ENCODE peak calls at places on chromosomes 7 and 10, in ten cellular contexts. M, F, Q, U, J, B, C, H, Z and T are unnamed samples.

GRCh38 chr7:5408777-5409176 is 14.9 kb downstream of the TNRC18 start:
- DNase-seq in U (no peak), C (no peak), F (peak), J (peak), M (no peak), B (no peak), H (no peak), Q (no peak), Z (peak), T (no peak)

GRCh38 chr10:71391701-71392100 is 5.0 kb upstream of the CDH23 start:
- DNase-seq in H (no peak), B (no peak), C (no peak), Z (no peak), U (no peak), J (no peak), M (no peak), F (no peak), Q (no peak), T (no peak)

GRCh38 chr7:132518102-132518838 is 58.0 kb downstream of the PLXNA4 start:
- DNase-seq in Z (no peak), B (no peak), H (no peak), J (peak), U (peak), F (peak), M (peak), Q (no peak), C (peak), T (no peak)

GRCh38 chr7:98917331-98917730 is 39.0 kb downstream of the TRRAP start:
- DNase-seq in U (no peak), M (no peak), Z (no peak), H (no peak), J (no peak), B (no peak), C (no peak), Q (no peak), F (no peak), T (no peak)

GRCh38 chr10:17616403-17617030 is 657 bp downstream of the HACD1 start:
- DNase-seq in J (peak), M (no peak), B (peak), U (peak), F (peak), C (peak), Z (peak), Q (peak), H (peak), T (peak)

GRCh38 chr10:102782698-102783540 is 39.2 kb downstream of the WBP1L start:
- DNase-seq in Q (peak), H (no peak), F (no peak), M (no peak), J (no peak), U (no peak), C (no peak), B (peak), Z (peak), T (no peak)

GRCh38 chr10:14975672-14976273 is 16.6 kb downstream of the MEIG1 start:
- DNase-seq in C (no peak), M (no peak), Z (no peak), J (no peak), U (no peak), F (no peak), Q (no peak), H (no peak), B (no peak), T (no peak)

GRCh38 chr7:116736927-116737715 is 65.1 kb downstream of the MET start:
- DNase-seq in U (no peak), C (no peak), Z (no peak), J (no peak), B (no peak), Q (no peak), M (no peak), H (no peak), F (no peak), T (no peak)

GRCh38 chr7:50821457-50821977 is 38.8 kb upstream of the GRB10 start:
- DNase-seq in M (peak), Q (no peak), U (no peak), C (no peak), J (peak), B (no peak), F (no peak), H (no peak), Z (no peak), T (no peak)

GRCh38 chr7:43646603-43647313 is 63.9 kb downstream of the STK17A start:
- DNase-seq in J (peak), Q (no peak), M (no peak), C (no peak), H (no peak), U (no peak), F (no peak), Z (no peak), B (no peak), T (no peak)

GRCh38 chr7:151412318-151412717 is 2.5 kb upstream of the WDR86 start:
- DNase-seq in H (no peak), Q (no peak), B (no peak), M (no peak), F (no peak), J (no peak), Z (no peak), C (no peak), U (no peak), T (no peak)

GRCh38 chr10:75379234-75379724 is 22.3 kb downstream of the ZNF503 start:
- DNase-seq in M (no peak), Z (no peak), F (no peak), U (no peak), Q (no peak), J (no peak), B (no peak), C (no peak), H (no peak), T (no peak)

GRCh38 chr7:158885624-158886023 is 29.3 kb downstream of the DYNC2I1 start:
- DNase-seq in C (peak), J (peak), Q (no peak), B (no peak), M (no peak), H (no peak), U (no peak), Z (no peak), F (no peak), T (no peak)

GRCh38 chr7:23530901-23531793 is 634 bp downstream of the TRA2A start:
- DNase-seq in M (no peak), Q (peak), J (peak), U (peak), H (no peak), F (peak), C (peak), B (peak), Z (peak), T (peak)

GRCh38 chr10:3749597-3750351 is 35.2 kb downstream of the KLF6 start:
- DNase-seq in B (peak), F (no peak), M (no peak), J (no peak), C (no peak), Q (no peak), U (no peak), H (no peak), Z (no peak), T (no peak)

GRCh38 chr7:143504937-143505297 is 27.2 kb downstream of the TAS2R41 start:
- DNase-seq in F (no peak), Z (no peak), H (no peak), J (peak), C (no peak), M (no peak), Q (no peak), U (no peak), B (no peak), T (no peak)

GRCh38 chr7:27961255-27961654 is 219.3 kb downstream of the JAZF1 start:
- DNase-seq in Q (no peak), J (peak), M (no peak), H (no peak), Z (peak), C (no peak), U (no peak), F (no peak), B (no peak), T (no peak)

GRCh38 chr7:132592238-132592946 is 16.1 kb upstream of the PLXNA4 start:
- DNase-seq in Z (no peak), F (no peak), H (no peak), B (no peak), C (no peak), M (no peak), Q (no peak), U (no peak), J (no peak), T (no peak)

GRCh38 chr7:22397981-22398380 is 41.0 kb upstream of the RAPGEF5 start:
- DNase-seq in J (no peak), Z (no peak), B (no peak), Q (no peak), U (no peak), C (no peak), H (no peak), F (no peak), M (no peak), T (no peak)

GRCh38 chr7:105429746-105430612 is 41.3 kb upstream of the SRPK2 start:
- DNase-seq in C (no peak), J (peak), M (no peak), H (peak), F (no peak), Z (peak), Q (peak), B (peak), U (no peak), T (no peak)

GRCh38 chr7:98641646-98642489 is 24.8 kb downstream of the NPTX2 start:
- DNase-seq in U (no peak), C (no peak), M (no peak), H (no peak), J (no peak), Z (no peak), Q (no peak), B (peak), F (no peak), T (no peak)

GRCh38 chr10:16986406-16987128 is 143.0 kb downstream of the CUBN start:
- DNase-seq in C (no peak), B (no peak), Q (no peak), H (no peak), F (no peak), Z (peak), J (peak), M (peak), U (no peak), T (no peak)

GRCh38 chr7:22983257-22983855 is 30.6 kb downstream of the HYCC1 start:
- DNase-seq in B (no peak), Z (no peak), M (no peak), C (no peak), U (no peak), J (no peak), Q (no peak), F (no peak), H (no peak), T (no peak)

GRCh38 chr7:3867847-3868246 is 566.8 kb downstream of the SDK1 start:
- DNase-seq in B (peak), M (no peak), Q (no peak), U (no peak), Z (no peak), F (no peak), J (no peak), C (no peak), H (no peak), T (no peak)

GRCh38 chr10:121078036-121078435 is 226.9 kb downstream of the WDR11 start:
- DNase-seq in B (no peak), J (peak), F (no peak), M (no peak), U (no peak), H (no peak), C (no peak), Q (no peak), Z (peak), T (no peak)

GRCh38 chr7:33040803-33041516 is 21.6 kb downstream of the NT5C3A start:
- DNase-seq in Z (peak), U (no peak), H (peak), J (peak), C (no peak), F (no peak), B (peak), Q (peak), M (no peak), T (no peak)

GRCh38 chr7:134514663-134515062 is 12.7 kb upstream of the AKR1B10 start:
- DNase-seq in H (no peak), U (peak), F (peak), C (peak), M (peak), B (no peak), J (peak), Z (peak), Q (no peak), T (peak)